ENCODE peak calls at places on chromosomes 3 and 15, in seven cellular contexts. Q, O, Z, C, S, B and I are unnamed samples.

GRCh38 chr15:83053151-83053550 is 13.9 kb downstream of the BTBD1 start:
- DNase-seq in Q (no peak), O (no peak), Z (no peak), C (no peak), S (no peak), B (no peak), I (no peak)

GRCh38 chr15:68205949-68206539 is 912 bp upstream of the CALML4 start:
- DNase-seq in Q (no peak), O (no peak), Z (no peak), C (no peak), S (no peak), B (no peak), I (no peak)

GRCh38 chr3:157353657-157354056 is 83.0 kb upstream of the PTX3 start:
- DNase-seq in Q (no peak), O (no peak), Z (no peak), C (no peak), S (no peak), B (no peak), I (no peak)

GRCh38 chr3:41209646-41210045 is 10.3 kb downstream of the CTNNB1 start:
- DNase-seq in Q (no peak), O (no peak), Z (no peak), C (no peak), S (no peak), B (no peak), I (no peak)

GRCh38 chr3:64972793-64973192 is 285.0 kb upstream of the ADAMTS9 start:
- DNase-seq in Q (no peak), O (no peak), Z (no peak), C (no peak), S (no peak), B (no peak), I (no peak)

GRCh38 chr3:36840453-36840921 is 76.1 kb upstream of the DCLK3 start:
- DNase-seq in Q (no peak), O (no peak), Z (no peak), C (no peak), S (no peak), B (no peak), I (no peak)

GRCh38 chr15:74780983-74781672 is 752 bp upstream of the CSK start:
- DNase-seq in Q (no peak), O (no peak), Z (no peak), C (no peak), S (no peak), B (no peak), I (no peak)

GRCh38 chr15:29651476-29652072 is 170.7 kb downstream of the TJP1 start:
- DNase-seq in Q (no peak), O (no peak), Z (no peak), C (no peak), S (no peak), B (no peak), I (no peak)

GRCh38 chr15:34644061-34644460 is 60.6 kb upstream of the GOLGA8B start:
- DNase-seq in Q (no peak), O (no peak), Z (no peak), C (no peak), S (no peak), B (no peak), I (no peak)

GRCh38 chr15:70376929-70377691 is 279.4 kb upstream of the TLE3 start:
- DNase-seq in Q (no peak), O (peak), Z (no peak), C (no peak), S (no peak), B (no peak), I (no peak)

GRCh38 chr15:58568157-58568571 is 136.4 kb downstream of the LIPC start:
- DNase-seq in Q (no peak), O (no peak), Z (no peak), C (no peak), S (no peak), B (no peak), I (no peak)

GRCh38 chr3:173463250-173463649 is 65.7 kb downstream of the NLGN1 start:
- DNase-seq in Q (no peak), O (no peak), Z (no peak), C (no peak), S (no peak), B (no peak), I (no peak)

GRCh38 chr3:179544981-179545645 is 17.6 kb upstream of the ACTL6A start:
- DNase-seq in Q (no peak), O (no peak), Z (no peak), C (no peak), S (no peak), B (no peak), I (no peak)

GRCh38 chr15:38563723-38564519 is 693 bp downstream of the RASGRP1 start:
- DNase-seq in Q (peak), O (peak), Z (peak), C (peak), S (peak), B (peak), I (no peak)

GRCh38 chr3:2870714-2871353 is 239.3 kb downstream of the IL5RA start:
- DNase-seq in Q (no peak), O (no peak), Z (no peak), C (no peak), S (no peak), B (no peak), I (no peak)

GRCh38 chr3:94336076-94336741 is 273.3 kb downstream of the NSUN3 start:
- DNase-seq in Q (no peak), O (peak), Z (no peak), C (no peak), S (no peak), B (no peak), I (peak)

GRCh38 chr3:71521940-71522876 is 61.3 kb downstream of the FOXP1 start:
- DNase-seq in Q (no peak), O (no peak), Z (no peak), C (no peak), S (no peak), B (no peak), I (no peak)

GRCh38 chr3:182732232-182733015 is 60.9 kb upstream of the ATP11B start:
- DNase-seq in Q (no peak), O (no peak), Z (no peak), C (no peak), S (no peak), B (no peak), I (no peak)

GRCh38 chr15:89543389-89543788 is 31.9 kb upstream of the TICRR start:
- DNase-seq in Q (no peak), O (no peak), Z (no peak), C (no peak), S (no peak), B (no peak), I (no peak)

GRCh38 chr3:124409650-124410275 is 320.5 kb upstream of the UMPS start:
- DNase-seq in Q (no peak), O (no peak), Z (no peak), C (no peak), S (no peak), B (no peak), I (no peak)

GRCh38 chr3:170829873-170830272 is 40.1 kb downstream of the RPL22L1 start:
- DNase-seq in Q (no peak), O (no peak), Z (no peak), C (no peak), S (no peak), B (no peak), I (no peak)

GRCh38 chr15:68608206-68608843 is 29.5 kb downstream of the CORO2B start:
- DNase-seq in Q (no peak), O (no peak), Z (no peak), C (no peak), S (no peak), B (peak), I (peak)

GRCh38 chr3:8629151-8630021 is 15.2 kb downstream of the SSUH2 start:
- DNase-seq in Q (no peak), O (no peak), Z (peak), C (no peak), S (peak), B (no peak), I (no peak)

GRCh38 chr15:55774113-55774970 is 31.4 kb upstream of the PRTG start:
- DNase-seq in Q (no peak), O (peak), Z (no peak), C (no peak), S (peak), B (no peak), I (no peak)

GRCh38 chr3:52509753-52510328 is 14.7 kb downstream of the STAB1 start:
- DNase-seq in Q (no peak), O (no peak), Z (no peak), C (no peak), S (no peak), B (no peak), I (no peak)

GRCh38 chr3:53230041-53230621 is 25.7 kb downstream of the TKT start:
- DNase-seq in Q (no peak), O (peak), Z (no peak), C (no peak), S (no peak), B (no peak), I (no peak)

GRCh38 chr15:73273181-73274002 is 95.4 kb downstream of the HCN4 start:
- DNase-seq in Q (no peak), O (peak), Z (no peak), C (peak), S (peak), B (no peak), I (peak)

GRCh38 chr15:90300988-90301715 is 35.7 kb downstream of the NGRN start:
- DNase-seq in Q (no peak), O (peak), Z (no peak), C (peak), S (peak), B (no peak), I (peak)

GRCh38 chr3:125154110-125154509 is 58.4 kb downstream of the SLC12A8 start:
- DNase-seq in Q (no peak), O (no peak), Z (no peak), C (no peak), S (no peak), B (no peak), I (no peak)

GRCh38 chr3:107824822-107825371 is 265.9 kb downstream of the CD47 start:
- DNase-seq in Q (no peak), O (no peak), Z (no peak), C (no peak), S (no peak), B (no peak), I (no peak)

GRCh38 chr3:183807329-183807728 is 18.0 kb downstream of the MAP6D1 start:
- DNase-seq in Q (no peak), O (no peak), Z (no peak), C (no peak), S (no peak), B (no peak), I (no peak)

GRCh38 chr3:128486157-128486691 is 6.8 kb downstream of the GATA2 start:
- DNase-seq in Q (no peak), O (no peak), Z (no peak), C (no peak), S (no peak), B (no peak), I (no peak)

GRCh38 chr15:70560617-70561328 is 202.6 kb downstream of the UACA start:
- DNase-seq in Q (no peak), O (peak), Z (no peak), C (no peak), S (no peak), B (no peak), I (no peak)

GRCh38 chr15:68207176-68207935 is 2.2 kb upstream of the CALML4 start:
- DNase-seq in Q (no peak), O (no peak), Z (no peak), C (no peak), S (no peak), B (no peak), I (no peak)

GRCh38 chr15:72037321-72037720 is 80.6 kb downstream of the MYO9A start:
- DNase-seq in Q (no peak), O (no peak), Z (no peak), C (no peak), S (no peak), B (no peak), I (no peak)

GRCh38 chr15:23384371-23384770 is 29.8 kb downstream of the GOLGA8S start:
- DNase-seq in Q (no peak), O (no peak), Z (no peak), C (no peak), S (no peak), B (no peak), I (no peak)

GRCh38 chr3:72010044-72010443 is 225.1 kb upstream of the PROK2 start:
- DNase-seq in Q (no peak), O (no peak), Z (no peak), C (no peak), S (no peak), B (peak), I (no peak)